ENCODE peak calls at places on chromosomes 6 and 20, in ten cellular contexts. G, N, C, F, Q, J, P, K, X and S are unnamed samples.

GRCh38 chr6:155378284-155378683 is 64.0 kb upstream of the TFB1M start:
- DNase-seq in G (no peak), N (no peak), C (no peak), F (no peak), Q (no peak), J (no peak), P (no peak), K (no peak), X (no peak), S (no peak)

GRCh38 chr6:28003059-28003458 is 46.0 kb downstream of the OR2B6 start:
- DNase-seq in G (no peak), N (no peak), C (no peak), F (peak; percentile 20), Q (no peak), J (no peak), P (no peak), K (no peak), X (no peak), S (no peak)

GRCh38 chr6:88722691-88723090 is 240.7 kb downstream of the RNGTT start:
- DNase-seq in G (no peak), N (no peak), C (no peak), F (no peak), Q (no peak), J (no peak), P (no peak), K (no peak), X (no peak), S (no peak)

GRCh38 chr6:125746731-125747588 is 2.5 kb upstream of the HEY2 start:
- DNase-seq in G (no peak), N (peak; percentile 27), C (peak; percentile 66), F (peak; percentile 71), Q (peak; percentile 87), J (peak; percentile 87), P (peak; percentile 64), K (no peak), X (peak; percentile 74), S (no peak)

GRCh38 chr6:123039431-123039830 is 43.4 kb downstream of the CLVS2 start:
- DNase-seq in G (no peak), N (no peak), C (no peak), F (no peak), Q (no peak), J (no peak), P (no peak), K (no peak), X (no peak), S (no peak)

GRCh38 chr6:68468244-68468884 is 166.7 kb upstream of the ADGRB3 start:
- DNase-seq in G (no peak), N (no peak), C (no peak), F (no peak), Q (no peak), J (peak; percentile 38), P (no peak), K (no peak), X (no peak), S (no peak)

GRCh38 chr6:85136310-85136709 is 313.6 kb upstream of the NT5E start:
- DNase-seq in G (no peak), N (peak; percentile 4), C (no peak), F (no peak), Q (no peak), J (no peak), P (no peak), K (no peak), X (no peak), S (no peak)

GRCh38 chr6:134658596-134658995 is 291.3 kb downstream of the ALDH8A1 start:
- DNase-seq in G (no peak), N (no peak), C (no peak), F (no peak), Q (no peak), J (no peak), P (no peak), K (no peak), X (no peak), S (no peak)

GRCh38 chr6:120569689-120570088 is 764.6 kb downstream of the TBC1D32 start:
- DNase-seq in G (no peak), N (no peak), C (no peak), F (no peak), Q (no peak), J (no peak), P (no peak), K (no peak), X (no peak), S (no peak)

GRCh38 chr20:15846446-15846845 is 726.8 kb downstream of the KIF16B start:
- DNase-seq in G (no peak), N (no peak), C (no peak), F (no peak), Q (no peak), J (no peak), P (no peak), K (no peak), X (no peak), S (no peak)

GRCh38 chr20:15847415-15847814 is 725.8 kb downstream of the KIF16B start:
- DNase-seq in G (no peak), N (no peak), C (no peak), F (no peak), Q (no peak), J (no peak), P (no peak), K (no peak), X (no peak), S (no peak)

GRCh38 chr20:15838466-15838865 is 734.8 kb downstream of the KIF16B start:
- DNase-seq in G (no peak), N (no peak), C (no peak), F (no peak), Q (no peak), J (no peak), P (no peak), K (no peak), X (no peak), S (no peak)

GRCh38 chr20:15848126-15848525 is 725.1 kb downstream of the KIF16B start:
- DNase-seq in G (no peak), N (no peak), C (no peak), F (no peak), Q (no peak), J (no peak), P (no peak), K (no peak), X (no peak), S (no peak)

GRCh38 chr20:15842872-15843271 is 730.4 kb downstream of the KIF16B start:
- DNase-seq in G (no peak), N (no peak), C (no peak), F (no peak), Q (no peak), J (no peak), P (no peak), K (no peak), X (no peak), S (no peak)
- TF ChIP-seq CTCF in G (no peak), N (no peak), C (no peak), F (no peak), Q (no peak), J (no peak), P (no peak), K (no peak), X (no peak), S (no peak)

GRCh38 chr6:127420558-127420957 is 38.6 kb downstream of the KIAA0408 start:
- DNase-seq in G (peak; percentile 88), N (peak; percentile 84), C (no peak), F (peak; percentile 64), Q (peak; percentile 86), J (peak; percentile 93), P (peak; percentile 41), K (no peak), X (peak; percentile 74), S (peak; percentile 79)
- H3K4me3 ChIP-seq in G (no peak overlapping the region), N (no peak overlapping the region), C (no peak overlapping the region), F (no peak overlapping the region), Q (no peak overlapping the region), J (no peak overlapping the region), P (no peak overlapping the region), K (no peak overlapping the region), X (no peak overlapping the region), S (no peak overlapping the region)

GRCh38 chr6:26484161-26484560 is 15.9 kb upstream of the BTN1A1 start:
- DNase-seq in G (no peak), N (no peak), C (no peak), F (no peak), Q (no peak), J (no peak), P (no peak), K (no peak), X (no peak), S (no peak)
- TF ChIP-seq POLR2A in G (no peak), N (no peak), C (no peak), F (no peak), Q (no peak), J (no peak), P (no peak), K (no peak), X (no peak), S (no peak)

GRCh38 chr6:94323853-94324252 is 904.5 kb upstream of the EPHA7 start:
- DNase-seq in G (no peak), N (peak; percentile 18), C (no peak), F (no peak), Q (no peak), J (peak; percentile 28), P (no peak), K (no peak), X (no peak), S (no peak)
- TF ChIP-seq CTCF in G (no peak), N (no peak), C (no peak), F (no peak), Q (no peak), J (peak; percentile 21), P (no peak), K (no peak), X (peak; percentile 12), S (no peak)

DNA sequence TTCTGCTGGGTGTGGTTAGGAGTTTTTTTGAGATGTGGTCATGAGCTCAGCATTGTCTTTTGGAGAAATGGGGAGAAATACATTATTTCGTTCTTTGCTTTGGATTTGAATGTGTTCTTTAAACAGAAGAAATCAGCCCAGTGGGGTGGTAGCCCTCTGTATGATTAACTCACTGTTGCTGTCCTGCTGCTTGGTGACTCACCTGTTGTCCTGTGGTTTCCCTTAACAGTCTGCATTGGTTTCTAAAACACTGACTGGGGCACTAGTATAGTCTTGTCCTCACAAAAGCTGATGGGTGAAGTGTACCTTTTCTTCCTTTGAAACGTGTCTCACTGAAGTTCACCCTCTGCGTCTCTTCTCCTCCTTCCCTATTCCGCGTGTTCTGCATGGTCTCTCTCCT is 66.7 kb downstream of the AFDN start:
- DNase-seq in G (peak; percentile 10), N (no peak), C (no peak), F (no peak), Q (no peak), J (no peak), P (no peak), K (no peak), X (no peak), S (no peak)
- H3K4me3 ChIP-seq in G (no peak overlapping the region), N (no peak overlapping the region), C (no peak overlapping the region), F (no peak overlapping the region), Q (no peak overlapping the region), J (no peak overlapping the region), P (no peak overlapping the region), K (no peak overlapping the region), X (no peak overlapping the region), S (no peak overlapping the region)